ENCODE peak calls at places on chromosomes 6 and 20, in eight cellular contexts. G is GDM1, K is Peyer's patch, E is neural progenitor cell, Z is PC-3, W is fibroblast of the aortic adventitia, X is nephron progenitor cell, Y is B cell. V is an unnamed sample.

GRCh38 chr6:27188206-27188884 is 59.2 kb upstream of the PRSS16 start:
- DNase-seq in Y (peak; percentile 43), G (peak; percentile 24), K (peak; percentile 80), E (peak; percentile 94), W (peak; percentile 83), X (peak; percentile 65), Z (peak; percentile 79), V (peak; percentile 37)

GRCh38 chr6:99545442-99545841 is 23.0 kb downstream of the CCNC start:
- DNase-seq in Y (no peak), W (no peak), G (no peak), Z (no peak), K (no peak), E (no peak), X (no peak), V (no peak)

GRCh38 chr20:41367956-41368355 is 1.3 kb upstream of the EMILIN3 start:
- DNase-seq in G (no peak), E (no peak), Z (no peak), W (no peak), Y (no peak), X (no peak), K (no peak), V (no peak)

GRCh38 chr6:97674802-97675201 is 391.8 kb upstream of the MMS22L start:
- DNase-seq in E (no peak), K (no peak), X (no peak), G (no peak), W (no peak), Z (no peak), Y (no peak), V (no peak)

GRCh38 chr20:31488171-31488570 is 13.1 kb downstream of the REM1 start:
- DNase-seq in E (no peak), W (no peak), Y (no peak), X (no peak), K (no peak), Z (no peak), G (no peak), V (no peak)

GRCh38 chr6:37057128-37057471 is 51.6 kb downstream of the FGD2 start:
- DNase-seq in W (no peak), Y (no peak), Z (no peak), G (no peak), X (no peak), K (no peak), E (no peak), V (no peak)

GRCh38 chr6:42484261-42484660 is 32.5 kb upstream of the TRERF1 start:
- DNase-seq in Z (no peak), G (no peak), X (no peak), W (no peak), E (no peak), Y (no peak), K (no peak), V (no peak)

GRCh38 chr6:39309942-39310531 is 4.2 kb downstream of the KCNK17 start:
- DNase-seq in E (peak; percentile 85), K (peak; percentile 85), X (peak; percentile 82), Z (peak; percentile 86), W (peak; percentile 73), G (peak; percentile 53), Y (peak; percentile 46), V (peak; percentile 50)

GRCh38 chr20:9160341-9160740 is 91.5 kb downstream of the PLCB4 start:
- DNase-seq in Y (no peak), Z (no peak), K (no peak), W (no peak), E (no peak), G (no peak), X (no peak), V (no peak)

GRCh38 chr6:23003671-23004598 is 434.6 kb downstream of the HDGFL1 start:
- DNase-seq in E (no peak), W (peak; percentile 39), Z (no peak), K (no peak), Y (no peak), G (no peak), X (no peak), V (no peak)

GRCh38 chr6:20715135-20715806 is 181.0 kb downstream of the CDKAL1 start:
- DNase-seq in X (no peak), E (no peak), G (no peak), W (peak; percentile 31), Y (no peak), K (no peak), Z (no peak), V (no peak)

GRCh38 chr6:43146228-43146627 is 24.8 kb upstream of the SRF start:
- DNase-seq in K (no peak), W (no peak), E (no peak), X (no peak), G (no peak), Y (no peak), Z (no peak), V (no peak)

GRCh38 chr20:383889-384288 is 3.3 kb downstream of the TRIB3 start:
- DNase-seq in Y (no peak), K (no peak), X (no peak), G (no peak), Z (no peak), W (no peak), E (no peak), V (no peak)

GRCh38 chr6:5112065-5112799 is 27.1 kb downstream of the PPP1R3G start:
- DNase-seq in X (no peak), K (no peak), G (no peak), W (peak; percentile 61), Y (no peak), Z (peak; percentile 55), E (no peak), V (no peak)

GRCh38 chr6:108616973-108617372 is 56.3 kb downstream of the FOXO3 start:
- DNase-seq in E (no peak), Z (no peak), Y (no peak), X (no peak), K (no peak), W (peak; percentile 24), G (no peak), V (no peak)

GRCh38 chr20:44497761-44498160 is 22.1 kb downstream of the TTPAL start:
- DNase-seq in Z (no peak), Y (no peak), K (no peak), W (no peak), X (no peak), G (no peak), E (no peak), V (no peak)

GRCh38 chr20:64188071-64188470 is 23.8 kb downstream of the MYT1 start:
- DNase-seq in G (no peak), E (no peak), W (no peak), K (no peak), Z (no peak), Y (no peak), X (no peak), V (no peak)

GRCh38 chr20:57627339-57627738 is 7.1 kb upstream of the ZBP1 start:
- DNase-seq in X (no peak), Z (no peak), Y (peak; percentile 13), K (no peak), E (no peak), G (no peak), W (no peak), V (peak; percentile 7)

GRCh38 chr6:158057213-158057987 is 75.7 kb downstream of the SYNJ2 start:
- DNase-seq in G (no peak), X (no peak), Y (no peak), W (peak; percentile 95), K (no peak), E (no peak), Z (peak; percentile 93), V (no peak)

GRCh38 chr6:37362101-37362823 is 8.5 kb downstream of the RNF8 start:
- DNase-seq in G (no peak), W (no peak), K (no peak), X (no peak), Z (no peak), Y (no peak), E (no peak), V (no peak)

GRCh38 chr6:148211777-148212324 is 130.8 kb upstream of the SASH1 start:
- DNase-seq in K (no peak), Y (no peak), E (no peak), W (no peak), Z (no peak), G (no peak), X (no peak), V (no peak)

GRCh38 chr20:62238569-62239277 is 402 bp downstream of the OSBPL2 start:
- DNase-seq in K (peak; percentile 57), W (peak; percentile 17), Y (no peak), E (peak; percentile 41), X (no peak), G (no peak), Z (peak; percentile 31), V (no peak)

GRCh38 chr6:53437557-53438202 is 88.9 kb upstream of the ELOVL5 start:
- DNase-seq in G (peak; percentile 4), K (peak; percentile 54), Y (no peak), Z (peak; percentile 90), E (peak; percentile 61), W (peak; percentile 84), X (peak; percentile 12), V (no peak)

GRCh38 chr20:7171911-7172310 is 404.4 kb downstream of the BMP2 start:
- DNase-seq in X (no peak), G (no peak), Y (no peak), K (no peak), W (peak; percentile 82), Z (peak; percentile 54), E (no peak), V (no peak)

GRCh38 chr6:24522090-24522820 is 27.5 kb downstream of the ALDH5A1 start:
- DNase-seq in X (peak; percentile 16), Z (no peak), G (no peak), E (no peak), W (peak; percentile 10), K (peak; percentile 69), Y (peak; percentile 80), V (no peak)

GRCh38 chr20:55415567-55416142 is 589.7 kb downstream of the CBLN4 start:
- DNase-seq in E (peak; percentile 44), X (no peak), Y (no peak), G (no peak), W (no peak), Z (peak; percentile 59), K (no peak), V (no peak)

GRCh38 chr6:126367849-126368248 is 27.9 kb downstream of the CENPW start:
- DNase-seq in E (no peak), Y (no peak), K (no peak), G (no peak), X (no peak), W (no peak), Z (no peak), V (no peak)

GRCh38 chr20:64220891-64221527 is 34.5 kb upstream of the PCMTD2 start:
- DNase-seq in K (no peak), Y (no peak), Z (no peak), G (no peak), X (no peak), W (no peak), E (peak; percentile 19), V (no peak)